ENCODE peak calls at places on chromosome 15, in six cellular contexts. N, Z, P, C, O and S are unnamed samples.

GRCh38 chr15:63107895-63108546 is 13.6 kb upstream of the LACTB start:
- DNase-seq in N (no peak), Z (no peak), P (no peak), C (no peak), O (no peak), S (no peak)

GRCh38 chr15:73982251-73982962 is 9.7 kb downstream of the STOML1 start:
- DNase-seq in N (no peak), Z (no peak), P (no peak), C (no peak), O (no peak), S (no peak)

GRCh38 chr15:25682349-25682748 is 180.8 kb downstream of the ATP10A start:
- DNase-seq in N (no peak), Z (no peak), P (no peak), C (no peak), O (no peak), S (no peak)

GRCh38 chr15:77094397-77095030 is 23.6 kb upstream of the TSPAN3 start:
- DNase-seq in N (no peak), Z (no peak), P (no peak), C (no peak), O (no peak), S (no peak)

GRCh38 chr15:92733934-92734521 is 78.5 kb upstream of the FAM174B start:
- DNase-seq in N (peak), Z (no peak), P (peak), C (no peak), O (no peak), S (no peak)

GRCh38 chr15:78200276-78200930 is 34.0 kb downstream of the ACSBG1 start:
- DNase-seq in N (no peak), Z (no peak), P (no peak), C (no peak), O (no peak), S (no peak)

GRCh38 chr15:63979227-63979793 is 67.0 kb downstream of the DAPK2 start:
- DNase-seq in N (no peak), Z (no peak), P (no peak), C (no peak), O (no peak), S (no peak)

GRCh38 chr15:42890161-42890913 is 30.2 kb downstream of the TTBK2 start:
- DNase-seq in N (no peak), Z (no peak), P (no peak), C (no peak), O (no peak), S (no peak)

GRCh38 chr15:94576889-94577533 is 345.6 kb downstream of the MCTP2 start:
- DNase-seq in N (no peak), Z (no peak), P (no peak), C (peak), O (peak), S (no peak)

GRCh38 chr15:70752142-70752754 is 11.1 kb downstream of the UACA start:
- DNase-seq in N (no peak), Z (no peak), P (no peak), C (no peak), O (no peak), S (no peak)

GRCh38 chr15:85036716-85037115 is 55.1 kb downstream of the PDE8A start:
- DNase-seq in N (no peak), Z (no peak), P (no peak), C (no peak), O (no peak), S (no peak)

GRCh38 chr15:77083381-77084160 is 12.7 kb upstream of the TSPAN3 start:
- DNase-seq in N (peak), Z (peak), P (peak), C (peak), O (peak), S (peak)

GRCh38 chr15:85905626-85906025 is 110.9 kb upstream of the KLHL25 start:
- DNase-seq in N (no peak), Z (no peak), P (no peak), C (no peak), O (no peak), S (no peak)

GRCh38 chr15:57031605-57032004 is 113.2 kb downstream of the TCF12 start:
- DNase-seq in N (no peak), Z (no peak), P (no peak), C (no peak), O (no peak), S (no peak)

GRCh38 chr15:81304226-81304625 is 19.7 kb downstream of the STARD5 start:
- DNase-seq in N (no peak), Z (no peak), P (no peak), C (no peak), O (no peak), S (no peak)

GRCh38 chr15:94924971-94925593 is 693.7 kb downstream of the MCTP2 start:
- DNase-seq in N (no peak), Z (no peak), P (no peak), C (no peak), O (no peak), S (no peak)

GRCh38 chr15:29859981-29860745 is 37.9 kb upstream of the TJP1 start:
- DNase-seq in N (no peak), Z (no peak), P (no peak), C (no peak), O (no peak), S (no peak)

GRCh38 chr15:31867536-31868442 is 162.5 kb upstream of the CHRNA7 start:
- DNase-seq in N (peak), Z (peak), P (peak), C (peak), O (peak), S (peak)

GRCh38 chr15:90930861-90931629 is 1.3 kb downstream of the HDDC3 start:
- DNase-seq in N (peak), Z (no peak), P (no peak), C (no peak), O (no peak), S (peak)

GRCh38 chr15:68347392-68347791 is 69.8 kb downstream of the FEM1B start:
- DNase-seq in N (no peak), Z (no peak), P (no peak), C (no peak), O (no peak), S (no peak)

GRCh38 chr15:48796930-48797329 is 13.9 kb downstream of the CEP152 start:
- DNase-seq in N (no peak), Z (no peak), P (no peak), C (no peak), O (no peak), S (no peak)

GRCh38 chr15:60830479-60830878 is 351.5 kb upstream of the ICE2 start:
- DNase-seq in N (no peak), Z (no peak), P (no peak), C (no peak), O (no peak), S (no peak)

GRCh38 chr15:74130089-74130848 is at the start of gene ISLR2:
- DNase-seq in N (no peak), Z (no peak), P (no peak), C (no peak), O (no peak), S (no peak)